ENCODE peak calls at places on chromosomes 6 and 20, in five cellular contexts. T, A, Z, S and P are unnamed samples.

GRCh38 chr20:58693226-58694006 is 816 bp downstream of the NPEPL1 start:
- DNase-seq in Z (no peak), T (no peak), S (no peak), A (no peak), P (peak; percentile 4)

GRCh38 chr6:85479221-85479620 is 29.3 kb downstream of the NT5E start:
- DNase-seq in T (no peak), S (no peak), Z (no peak), A (no peak), P (no peak)

GRCh38 chr6:101129851-101130250 is 248.7 kb upstream of the ASCC3 start:
- DNase-seq in T (no peak), A (no peak), Z (no peak), S (no peak), P (no peak)

GRCh38 chr20:13147071-13147961 is 73.8 kb upstream of the ISM1 start:
- DNase-seq in A (peak; percentile 61), Z (no peak), T (no peak), S (no peak), P (no peak)

GRCh38 chr6:33962186-33962585 is 158.4 kb upstream of the MLN start:
- DNase-seq in A (peak; percentile 5), S (peak; percentile 33), T (no peak), Z (no peak), P (peak; percentile 18)

GRCh38 chr6:127786109-127786508 is 114.7 kb downstream of the THEMIS start:
- DNase-seq in T (no peak), S (no peak), A (peak; percentile 45), Z (peak; percentile 25), P (peak; percentile 45)

GRCh38 chr20:61292391-61292790 is 40.3 kb downstream of the CDH4 start:
- DNase-seq in T (no peak), A (no peak), S (no peak), Z (no peak), P (no peak)

GRCh38 chr20:58192567-58192966 is 35.9 kb downstream of the ANKRD60 start:
- DNase-seq in A (no peak), Z (no peak), T (no peak), S (no peak), P (no peak)

GRCh38 chr20:47125553-47126373 is 230.7 kb downstream of the ZMYND8 start:
- DNase-seq in T (no peak), Z (no peak), S (no peak), A (peak; percentile 55), P (peak; percentile 64)

GRCh38 chr6:43924222-43924702 is 154.3 kb downstream of the VEGFA start:
- DNase-seq in S (peak; percentile 58), Z (no peak), T (peak; percentile 70), A (peak; percentile 30), P (no peak)

DNA sequence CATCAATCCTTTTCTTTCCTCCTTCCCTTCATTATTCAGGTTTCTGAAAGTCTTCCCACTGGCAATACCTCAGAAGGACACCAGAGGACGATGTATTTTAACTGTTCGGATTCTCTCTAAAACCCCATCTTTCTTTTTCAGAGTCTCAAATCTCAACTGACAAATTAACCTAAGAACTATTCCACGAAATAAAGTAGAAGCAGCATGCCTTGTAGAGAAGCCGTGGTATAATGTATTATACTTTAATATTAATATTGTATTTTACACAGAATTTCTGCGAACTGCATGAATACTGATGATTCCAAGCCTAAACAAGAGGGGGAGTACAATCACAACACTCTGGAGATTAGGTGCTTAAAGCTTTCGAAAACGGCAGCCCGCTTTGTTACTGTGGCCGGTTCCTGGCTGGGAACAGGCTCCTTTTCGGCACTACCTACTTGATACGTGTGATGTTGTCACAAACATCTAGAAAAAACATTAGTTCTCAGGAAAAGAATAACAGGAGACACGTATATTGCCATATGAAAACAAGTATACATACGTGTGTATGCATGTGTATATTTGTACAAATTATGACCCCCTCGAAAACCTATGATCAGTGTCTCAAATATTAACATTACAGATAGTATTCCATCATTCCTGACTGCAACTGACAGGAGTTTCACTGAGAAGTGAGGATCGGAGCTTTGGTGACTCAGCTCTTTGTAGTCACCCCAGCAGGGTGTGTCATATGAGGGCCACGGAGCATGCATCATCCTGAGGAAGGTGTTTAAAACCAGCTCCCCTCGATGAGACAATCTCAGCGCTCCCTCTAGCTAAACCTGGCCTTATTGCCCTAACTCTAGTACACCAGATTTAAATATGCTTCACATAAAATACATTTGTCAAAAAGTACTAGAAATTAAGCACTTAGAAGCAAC is 319.7 kb upstream of the TCF21 start:
- DNase-seq in A (peak; percentile 85), Z (peak; percentile 28), S (no peak), T (peak; percentile 63), P (peak; percentile 72)
- H3K4me3 ChIP-seq in A (peak overlapping the region; percentile 52), Z (peak overlapping the region; percentile 29), S (peak overlapping the region; percentile 40), T (peak overlapping the region; percentile 75), P (peak overlapping the region; percentile 54)

GRCh38 chr6:53302678-53303360 is 45.9 kb downstream of the ELOVL5 start:
- DNase-seq in Z (no peak), A (peak; percentile 71), T (peak; percentile 55), S (no peak), P (peak; percentile 81)

GRCh38 chr6:53306819-53307347 is 41.9 kb downstream of the ELOVL5 start:
- DNase-seq in Z (no peak), T (peak; percentile 46), S (no peak), A (no peak), P (no peak)

GRCh38 chr6:53300656-53301551 is 47.8 kb downstream of the ELOVL5 start:
- DNase-seq in S (no peak), A (no peak), Z (no peak), T (no peak), P (no peak)

GRCh38 chr6:53299331-53299835 is 49.4 kb downstream of the ELOVL5 start:
- DNase-seq in A (no peak), S (no peak), Z (no peak), T (no peak), P (no peak)

DNA sequence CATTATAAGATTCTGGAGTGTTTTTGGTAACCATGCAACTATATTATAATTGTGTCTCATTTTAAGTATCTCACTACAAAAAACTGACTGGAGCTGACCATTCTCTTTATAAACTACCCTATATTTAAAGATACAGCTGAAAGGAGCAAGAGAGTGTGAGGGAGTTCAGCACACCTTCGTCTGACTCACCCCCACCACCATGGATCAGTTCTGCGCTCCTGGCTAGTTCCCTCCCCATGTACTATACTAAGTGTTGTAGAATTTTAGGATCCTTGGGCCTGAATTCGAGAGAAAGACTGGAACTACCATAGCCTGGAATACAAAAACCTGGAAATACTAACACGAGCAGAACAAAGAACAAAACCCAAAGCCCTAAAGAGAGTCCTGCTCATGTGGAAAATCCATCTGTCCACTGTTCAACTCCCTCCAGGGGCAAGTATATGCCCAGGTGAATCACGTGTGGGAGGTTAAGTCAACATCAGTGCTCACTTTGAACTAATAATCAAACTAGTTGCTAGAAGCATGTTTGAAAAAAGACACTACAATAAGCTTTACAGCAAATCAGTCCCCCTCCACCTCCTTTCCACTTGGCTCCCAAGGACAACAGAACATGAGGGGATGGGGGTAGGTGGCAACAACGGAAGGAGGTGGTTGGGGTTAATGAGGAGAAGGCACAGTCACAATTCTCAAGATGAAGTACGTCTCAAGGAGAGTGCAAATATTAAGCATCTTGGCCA is 46.8 kb downstream of the ELOVL5 start:
- DNase-seq in T (no peak), S (no peak), A (no peak), Z (no peak), P (no peak)
- H3K4me3 ChIP-seq in T (no peak overlapping the region), S (no peak overlapping the region), A (no peak overlapping the region), Z (no peak overlapping the region), P (no peak overlapping the region)

GRCh38 chr6:79872986-79873385 is 74.4 kb downstream of the ELOVL4 start:
- DNase-seq in Z (peak; percentile 12), A (peak; percentile 96), T (no peak), S (no peak), P (peak; percentile 74)

GRCh38 chr6:79872303-79872702 is 75.0 kb downstream of the ELOVL4 start:
- DNase-seq in S (no peak), T (no peak), Z (no peak), A (peak; percentile 36), P (no peak)

GRCh38 chr6:79869184-79869583 is 78.2 kb downstream of the ELOVL4 start:
- DNase-seq in Z (no peak), A (no peak), T (no peak), S (no peak), P (no peak)

GRCh38 chr6:79868098-79868722 is 79.1 kb downstream of the ELOVL4 start:
- DNase-seq in T (peak; percentile 76), S (no peak), Z (peak; percentile 16), A (peak; percentile 87), P (peak; percentile 70)

DNA sequence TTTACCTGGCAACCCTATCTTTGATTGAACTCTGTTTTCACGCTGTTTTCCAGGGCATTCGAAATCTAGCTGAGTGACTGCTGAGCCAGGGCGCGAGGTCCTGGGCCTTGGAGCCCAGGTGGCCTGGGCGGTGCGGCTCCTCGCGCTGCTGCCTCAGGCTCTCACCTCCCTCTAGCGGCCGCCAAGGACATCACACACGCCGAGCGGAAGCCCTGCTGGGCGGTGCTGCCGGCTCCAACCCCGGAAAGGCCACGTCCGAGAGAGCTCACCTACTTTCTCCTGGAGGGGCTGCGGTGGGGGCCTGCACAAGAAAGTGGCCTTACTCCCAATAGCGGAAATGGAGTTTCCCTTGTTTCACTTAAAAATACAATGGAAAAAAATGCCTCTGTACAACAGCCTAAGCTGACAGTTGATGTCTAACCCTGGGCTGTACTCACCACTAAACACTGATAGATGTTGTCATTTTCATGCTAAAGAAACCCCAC is 77.7 kb downstream of the ELOVL4 start:
- DNase-seq in Z (no peak), S (peak; percentile 74), T (peak; percentile 84), A (peak; percentile 83), P (peak; percentile 61)
- H3K4me3 ChIP-seq in Z (no peak overlapping the region), S (peak overlapping the region; percentile 32), T (peak overlapping the region; percentile 32), A (peak overlapping the region; percentile 38), P (peak overlapping the region; percentile 25)

DNA sequence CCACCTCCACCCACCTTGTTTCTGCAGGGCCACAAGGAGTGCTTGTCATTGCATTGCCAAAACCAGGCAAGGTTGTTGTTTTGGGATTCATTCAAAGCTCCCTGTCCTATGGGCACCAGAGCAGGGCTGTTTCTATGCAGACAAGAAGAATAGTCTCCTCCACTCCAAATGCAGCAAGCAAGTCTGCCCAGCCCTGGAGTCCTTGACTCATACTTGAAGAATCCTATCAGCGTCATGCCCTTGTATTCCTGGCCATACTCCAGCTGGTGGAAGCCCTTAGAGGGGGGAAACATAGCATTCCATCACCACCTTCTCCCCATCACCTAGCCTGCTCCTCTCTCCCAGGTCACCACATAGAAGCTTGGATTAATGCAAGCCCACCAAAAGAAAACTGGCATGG is 145.3 kb upstream of the ECI2 start:
- DNase-seq in A (peak; percentile 93), S (no peak), T (no peak), Z (peak; percentile 20), P (peak; percentile 53)
- H3K4me3 ChIP-seq in A (no peak overlapping the region), S (no peak overlapping the region), T (no peak overlapping the region), Z (no peak overlapping the region), P (no peak overlapping the region)

GRCh38 chr6:123418101-123418500 is 218.6 kb downstream of the TRDN start:
- DNase-seq in A (peak; percentile 6), S (no peak), Z (no peak), T (no peak), P (no peak)
- H3K4me3 ChIP-seq in A (no peak overlapping the region), S (no peak overlapping the region), Z (no peak overlapping the region), T (no peak overlapping the region), P (no peak overlapping the region)

DNA sequence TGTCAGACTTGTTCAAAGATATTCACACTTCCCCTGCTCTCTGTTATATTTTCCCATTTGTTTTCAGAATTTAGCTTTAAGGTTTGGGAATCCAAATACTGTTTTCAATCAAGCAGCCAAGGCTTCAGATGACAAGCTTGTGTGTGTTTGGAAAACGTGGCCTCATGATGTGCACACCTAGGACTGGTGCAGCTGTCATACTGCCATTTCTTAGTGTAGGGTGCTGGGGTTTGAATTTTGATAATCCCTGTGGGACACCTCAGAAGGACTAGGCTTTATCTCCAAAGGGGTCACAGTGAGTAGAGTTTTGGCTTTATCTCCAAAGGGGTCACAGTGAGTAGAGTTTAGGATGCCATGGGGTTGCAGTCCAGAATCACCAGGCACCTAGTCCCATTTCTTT is 65.3 kb upstream of the JAG1 start:
- DNase-seq in S (no peak), A (no peak), Z (no peak), T (no peak), P (no peak)
- H3K4me3 ChIP-seq in S (peak overlapping the region; percentile 36), A (peak overlapping the region; percentile 28), Z (no peak overlapping the region), T (no peak overlapping the region), P (peak overlapping the region; percentile 32)